ENCODE peak calls at places on chromosomes 3 and 15, in five cellular contexts. F is BE2C, P is NCI-H187 treated with DMSO at 0.1 percent for 48 hours, L is sciatic nerve, Q is NCI-H1105. G is an unnamed sample.

GRCh38 chr3:10529809-10530208 is 24.4 kb upstream of the ATP2B2 start:
- DNase-seq in F (no peak), P (no peak), L (no peak), Q (no peak), G (no peak)

GRCh38 chr3:195207731-195208130 is 63.2 kb downstream of the XXYLT1 start:
- DNase-seq in F (peak), P (no peak), L (no peak), Q (no peak), G (no peak)

GRCh38 chr15:45510758-45511280 is 11.7 kb downstream of the SLC30A4 start:
- DNase-seq in F (no peak), P (no peak), L (no peak), Q (no peak), G (no peak)

GRCh38 chr3:30904986-30905385 is 10.5 kb upstream of the GADL1 start:
- DNase-seq in F (no peak), P (no peak), L (no peak), Q (no peak), G (no peak)

GRCh38 chr3:42078686-42079085 is 12.5 kb upstream of the TRAK1 start:
- DNase-seq in F (no peak), P (no peak), L (no peak), Q (no peak), G (peak)

GRCh38 chr3:37787027-37787868 is 74.4 kb upstream of the CTDSPL start:
- DNase-seq in F (no peak), P (no peak), L (no peak), Q (no peak), G (no peak)

GRCh38 chr15:42012937-42013482 is 7.8 kb downstream of the PLA2G4E start:
- DNase-seq in F (no peak), P (no peak), L (no peak), Q (no peak), G (no peak)

GRCh38 chr15:39591896-39592315 is 11.0 kb downstream of the THBS1 start:
- DNase-seq in F (no peak), P (no peak), L (no peak), Q (no peak), G (no peak)

G was measured in cardiac septum.